ENCODE peak calls at places on chromosome 15, in nine cellular contexts. J is OCI-LY7, Z is astrocyte, D is PC-3, Y is DND-41, N is keratinocyte, I is IMR-90, W is neuronal stem cell, E is GM23338. P is an unnamed sample.

GRCh38 chr15:63891763-63892123 is 58.0 kb upstream of the HERC1 start:
- DNase-seq in N (no peak), W (no peak), I (no peak), Y (no peak), D (no peak), Z (no peak), J (no peak), E (no peak), P (no peak)

GRCh38 chr15:63264685-63265302 is 12.6 kb upstream of the APH1B start:
- DNase-seq in J (no peak), N (no peak), D (no peak), I (peak), W (no peak), E (no peak), Z (no peak), Y (no peak), P (peak)

GRCh38 chr15:64004582-64004981 is 41.7 kb downstream of the DAPK2 start:
- DNase-seq in Z (no peak), N (peak), E (no peak), Y (no peak), D (peak), J (no peak), W (no peak), I (no peak), P (peak)

GRCh38 chr15:82047493-82048446 is 2.0 kb upstream of the MEX3B start:
- DNase-seq in W (no peak), I (peak), D (no peak), J (no peak), Z (peak), N (no peak), E (peak), Y (no peak), P (peak)

GRCh38 chr15:66249623-66250174 is 3.9 kb downstream of the MEGF11 start:
- DNase-seq in D (no peak), E (peak), Y (no peak), W (no peak), N (no peak), J (no peak), I (no peak), Z (no peak), P (peak)

GRCh38 chr15:57694264-57694663 is 12.2 kb upstream of the POLR2M start:
- DNase-seq in N (no peak), J (no peak), I (no peak), Z (no peak), D (no peak), W (no peak), E (no peak), Y (no peak), P (no peak)

GRCh38 chr15:48266029-48266428 is 59.9 kb downstream of the SLC12A1 start:
- DNase-seq in E (no peak), Z (no peak), J (no peak), W (no peak), Y (no peak), N (no peak), D (peak), I (no peak), P (no peak)

GRCh38 chr15:23695282-23695681 is 8.2 kb upstream of the NDN start:
- DNase-seq in J (no peak), D (no peak), E (no peak), N (no peak), Z (no peak), W (no peak), I (no peak), Y (no peak), P (no peak)

GRCh38 chr15:31206386-31207174 is 105.1 kb upstream of the TRPM1 start:
- DNase-seq in W (no peak), N (no peak), I (no peak), Z (no peak), D (no peak), J (no peak), E (no peak), Y (no peak), P (no peak)

GRCh38 chr15:95327661-95328060 is 1002.8 kb upstream of the NR2F2 start:
- DNase-seq in W (no peak), Y (no peak), Z (no peak), I (no peak), N (no peak), E (peak), J (no peak), D (no peak), P (no peak)

GRCh38 chr15:69631005-69631404 is 178.4 kb downstream of the RPLP1 start:
- DNase-seq in E (no peak), D (no peak), Z (no peak), I (no peak), W (no peak), Y (no peak), N (no peak), J (no peak), P (no peak)

GRCh38 chr15:71254503-71254902 is 139.2 kb downstream of the THSD4 start:
- DNase-seq in W (no peak), Y (no peak), D (no peak), J (no peak), N (no peak), Z (no peak), I (peak), E (no peak), P (peak)

DNA sequence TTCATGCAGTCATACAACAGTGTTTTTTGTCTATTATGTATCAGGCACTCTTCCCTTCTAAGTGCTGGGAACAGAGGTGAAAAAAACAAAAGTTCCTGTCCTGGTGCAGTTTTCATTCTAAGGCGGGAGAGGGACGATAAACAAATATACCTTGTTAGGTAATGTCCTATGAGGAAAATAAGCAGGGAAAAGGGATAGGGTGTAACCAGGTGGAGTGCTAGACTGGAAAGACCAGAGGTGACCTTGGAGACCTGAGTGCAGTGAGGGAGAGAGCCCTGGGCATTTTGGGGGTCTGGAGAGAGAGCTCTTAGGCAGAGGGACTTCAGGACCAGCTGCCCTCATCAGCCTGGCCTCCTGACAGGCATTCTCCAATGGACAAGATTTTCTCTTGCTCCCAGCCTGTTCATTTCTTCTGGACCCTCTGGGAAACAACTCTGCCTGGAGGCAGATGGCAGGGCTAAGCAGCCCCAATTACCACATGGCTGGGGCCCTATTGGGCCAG is 97.2 kb upstream of the TJP1 start:
- DNase-seq in Y (no peak), Z (no peak), I (no peak), D (no peak), W (no peak), E (no peak), N (no peak), J (no peak), P (no peak)
- H2AFZ ChIP-seq in Y (no peak), Z (no peak), I (no peak), D (no peak), W (no peak), E (peak), N (no peak), J (no peak), P (no peak)

DNA sequence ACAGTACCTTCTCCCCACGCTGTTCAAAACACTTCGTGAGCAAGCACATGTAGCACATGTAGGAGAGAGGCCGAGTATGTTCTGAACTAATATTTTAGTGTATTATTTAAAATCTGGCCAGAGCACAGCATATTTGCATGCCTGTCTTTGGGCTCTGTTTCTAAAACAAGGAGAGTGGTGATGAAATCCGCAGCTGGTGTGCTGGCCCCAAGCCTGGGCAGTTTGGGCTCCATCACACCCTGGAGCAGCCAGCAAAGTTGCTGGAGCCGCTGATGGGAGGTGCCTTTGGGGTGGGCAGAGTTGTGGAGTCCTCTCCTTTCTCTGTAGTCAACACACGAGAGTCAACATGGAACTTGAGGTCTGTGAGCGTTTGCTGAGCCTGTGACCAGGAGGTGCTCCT is 116.6 kb downstream of the SLCO3A1 start:
- DNase-seq in D (no peak), Z (no peak), I (peak), J (peak), E (no peak), W (no peak), Y (no peak), N (no peak), P (peak)
- H3K27ac ChIP-seq in D (no peak), Z (no peak), I (no peak), J (no peak), E (no peak), W (no peak), Y (no peak), N (no peak), P (no peak)

DNA sequence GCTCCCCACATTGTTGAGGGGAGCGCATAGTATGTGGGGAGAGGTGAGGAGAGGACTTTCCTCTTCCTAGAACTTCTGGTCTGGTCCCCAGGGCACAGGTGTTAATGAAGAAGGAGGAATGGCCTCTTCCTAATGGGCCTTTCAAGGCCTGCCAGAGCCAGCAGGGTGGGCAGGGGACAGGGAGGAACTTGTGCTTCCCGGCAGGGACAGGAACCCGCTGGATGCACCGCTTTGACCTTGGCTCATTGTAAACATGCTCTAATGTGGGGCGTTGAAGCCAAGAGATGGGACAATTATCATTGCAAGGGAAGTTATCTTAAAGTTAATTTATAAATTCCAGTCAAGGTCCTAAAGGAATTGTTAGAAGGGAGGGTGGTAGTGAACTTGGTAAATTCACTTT is 21.0 kb upstream of the CHRNB4 start:
- DNase-seq in I (no peak), J (no peak), E (no peak), D (no peak), Y (no peak), Z (no peak), N (no peak), W (no peak), P (no peak)
- H3K4me2 ChIP-seq in I (no peak), J (no peak), E (no peak), D (no peak), Y (no peak), Z (no peak), N (no peak), W (no peak), P (no peak)

GRCh38 chr15:60660290-60661051 is 181.5 kb upstream of the ICE2 start:
- DNase-seq in D (no peak), Y (no peak), E (no peak), J (no peak), N (no peak), Z (peak), I (peak), W (no peak), P (peak)
- H2AFZ ChIP-seq in D (no peak), Y (no peak), E (no peak), J (no peak), N (peak), Z (no peak), I (no peak), W (no peak), P (no peak)

DNA sequence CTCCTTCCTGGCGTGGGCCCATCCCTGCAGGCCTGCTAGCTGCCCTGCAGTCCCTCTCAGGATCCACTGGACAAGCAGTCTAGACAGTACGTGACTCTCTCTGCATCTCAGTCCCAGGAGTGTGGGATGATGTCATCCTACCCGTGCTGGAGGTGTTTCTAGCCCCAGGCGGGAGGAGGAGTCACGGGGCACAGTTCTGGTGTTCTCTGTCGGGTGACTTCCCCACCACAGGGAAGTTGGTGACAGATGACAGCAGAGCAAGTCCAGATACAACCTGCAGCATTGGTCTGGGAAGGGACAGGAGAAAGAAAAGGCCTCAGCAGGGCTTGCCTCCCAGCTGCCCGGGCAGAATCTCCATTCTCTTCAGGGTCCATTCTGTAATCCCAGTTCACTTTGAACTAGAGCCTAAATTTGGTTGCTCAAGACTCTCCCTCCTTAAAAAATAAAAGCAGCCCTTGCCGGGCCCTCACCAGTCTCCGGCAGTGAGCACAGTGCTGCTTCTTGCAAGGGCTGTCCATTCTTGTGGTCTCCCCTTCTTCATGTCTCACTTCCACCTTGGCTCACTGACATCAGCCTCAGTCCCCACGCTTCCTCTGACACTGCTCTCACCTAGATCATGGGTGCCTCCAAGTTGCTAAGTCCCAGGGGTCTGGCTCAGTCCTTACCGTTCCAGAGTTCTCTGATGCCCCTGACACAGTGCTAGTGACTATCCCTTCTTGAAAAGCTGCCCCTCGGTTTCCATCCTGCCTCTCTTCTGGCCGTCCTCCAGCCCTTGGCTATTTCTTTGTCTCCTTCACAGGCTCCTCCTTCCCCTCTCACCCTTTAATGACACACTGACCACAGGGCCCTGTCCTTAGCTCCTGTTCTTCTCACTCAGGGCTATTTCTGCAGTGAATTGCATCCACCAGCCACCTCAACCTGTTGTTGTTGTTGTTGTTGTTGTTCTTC is 30.8 kb downstream of the SLC28A1 start:
- DNase-seq in W (no peak), E (peak), J (peak), I (peak), Y (peak), D (peak), Z (peak), N (peak), P (peak)
- H3K27ac ChIP-seq in W (no peak), E (no peak), J (no peak), I (peak), Y (no peak), D (peak), Z (peak), N (no peak), P (no peak)

GRCh38 chr15:74489518-74490338 is 28.8 kb upstream of the UBL7 start:
- DNase-seq in Z (peak), J (peak), E (peak), D (peak), N (no peak), W (peak), Y (peak), I (peak), P (peak)

DNA sequence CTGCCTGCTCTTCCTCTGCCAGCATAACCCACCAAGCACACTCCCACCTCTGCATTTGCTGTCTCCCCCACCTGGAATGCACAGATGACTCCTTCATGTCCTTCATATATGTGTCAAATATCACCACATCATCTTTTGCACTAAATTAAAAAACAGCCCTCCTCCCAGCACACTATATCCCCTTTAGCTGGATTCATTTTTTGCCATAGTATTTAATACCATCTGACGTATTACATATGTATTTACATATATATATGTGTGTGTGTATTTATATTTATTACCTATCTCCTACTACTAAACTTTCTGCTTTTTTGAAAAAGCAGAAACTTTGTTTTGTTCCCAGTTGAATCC is 29.4 kb upstream of the UBL7 start:
- DNase-seq in N (no peak), Y (no peak), I (no peak), E (no peak), W (no peak), Z (no peak), J (no peak), D (no peak), P (no peak)
- H3K4me2 ChIP-seq in N (no peak), Y (peak), I (no peak), E (peak), W (no peak), Z (peak), J (peak), D (no peak), P (no peak)

GRCh38 chr15:100972975-100973350 is 53.8 kb downstream of the LRRK1 start:
- DNase-seq in W (no peak), Y (no peak), Z (no peak), N (no peak), I (no peak), E (peak), D (no peak), J (no peak), P (no peak)
- H2AFZ ChIP-seq in W (peak), Y (no peak), Z (peak), N (no peak), I (peak), E (no peak), D (no peak), J (no peak), P (no peak)

GRCh38 chr15:80618666-80619481 is 76.2 kb upstream of the ABHD17C start:
- DNase-seq in Z (no peak), Y (no peak), N (no peak), W (no peak), J (no peak), E (no peak), I (peak), D (no peak), P (no peak)
- H3K27ac ChIP-seq in Z (no peak), Y (no peak), N (no peak), W (no peak), J (no peak), E (no peak), I (peak), D (no peak), P (no peak)

P was measured in fibroblast of lung.